ENCODE peak calls at places on chromosomes 7 and 10, in five cellular contexts. R, S, H, D and K are unnamed samples. For H3K27me3, the result is how much of the 10 kb centered on the place peaks cover.

GRCh38 chr7:131574741-131575140 is 18.3 kb upstream of the PODXL start:
- DNase-seq in R (no peak), S (no peak), H (no peak), D (no peak), K (no peak)

GRCh38 chr7:13991791-13992620 is 2.5 kb upstream of the ETV1 start:
- DNase-seq in R (no peak), S (no peak), H (no peak), D (peak), K (no peak)

GRCh38 chr7:7428806-7429205 is 106.9 kb downstream of the COL28A1 start:
- DNase-seq in R (no peak), S (no peak), H (no peak), D (no peak), K (no peak)

GRCh38 chr7:74656421-74656910 is 1.1 kb upstream of the GTF2I start:
- DNase-seq in R (peak), S (peak), H (peak), D (peak), K (peak)

GRCh38 chr7:8089036-8089780 is 120.6 kb downstream of the GLCCI1 start:
- DNase-seq in R (no peak), S (no peak), H (no peak), D (no peak), K (no peak)

GRCh38 chr10:98262571-98262970 is 5.4 kb downstream of the LOXL4 start:
- DNase-seq in R (no peak), S (no peak), H (peak), D (no peak), K (no peak)

GRCh38 chr10:102802920-102803534 is 34.2 kb downstream of the CYP17A1 start:
- DNase-seq in R (peak), S (peak), H (peak), D (no peak), K (no peak)

GRCh38 chr7:66224171-66224773 is 19.1 kb downstream of the TPST1 start:
- DNase-seq in R (no peak), S (no peak), H (no peak), D (no peak), K (no peak)

GRCh38 chr7:99558306-99559275 is at the start of gene ZNF655:
- DNase-seq in R (peak), S (peak), H (peak), D (peak), K (peak)

GRCh38 chr10:51422311-51423120 is 276.9 kb downstream of the CSTF2T start:
- DNase-seq in R (peak), S (peak), H (no peak), D (peak), K (no peak)

GRCh38 chr7:138663741-138664710 is 37.1 kb downstream of the SVOPL start:
- DNase-seq in R (peak), S (no peak), H (no peak), D (peak), K (no peak)

GRCh38 chr7:52794621-52795020 is 240.8 kb upstream of the POM121L12 start:
- DNase-seq in R (no peak), S (no peak), H (no peak), D (no peak), K (no peak)

GRCh38 chr10:5283305-5284158 is 81.2 kb upstream of the UCN3 start:
- DNase-seq in R (peak), S (peak), H (peak), D (peak), K (peak)

GRCh38 chr10:88108115-88108610 is 244.7 kb downstream of the PTEN start:
- DNase-seq in R (no peak), S (no peak), H (no peak), D (no peak), K (no peak)

GRCh38 chr7:148290451-148291005 is 300.0 kb upstream of the C7orf33 start:
- DNase-seq in R (no peak), S (no peak), H (no peak), D (no peak), K (no peak)

GRCh38 chr7:82054544-82054943 is 284.7 kb upstream of the HGF start:
- DNase-seq in R (no peak), S (no peak), H (no peak), D (no peak), K (no peak)

DNA sequence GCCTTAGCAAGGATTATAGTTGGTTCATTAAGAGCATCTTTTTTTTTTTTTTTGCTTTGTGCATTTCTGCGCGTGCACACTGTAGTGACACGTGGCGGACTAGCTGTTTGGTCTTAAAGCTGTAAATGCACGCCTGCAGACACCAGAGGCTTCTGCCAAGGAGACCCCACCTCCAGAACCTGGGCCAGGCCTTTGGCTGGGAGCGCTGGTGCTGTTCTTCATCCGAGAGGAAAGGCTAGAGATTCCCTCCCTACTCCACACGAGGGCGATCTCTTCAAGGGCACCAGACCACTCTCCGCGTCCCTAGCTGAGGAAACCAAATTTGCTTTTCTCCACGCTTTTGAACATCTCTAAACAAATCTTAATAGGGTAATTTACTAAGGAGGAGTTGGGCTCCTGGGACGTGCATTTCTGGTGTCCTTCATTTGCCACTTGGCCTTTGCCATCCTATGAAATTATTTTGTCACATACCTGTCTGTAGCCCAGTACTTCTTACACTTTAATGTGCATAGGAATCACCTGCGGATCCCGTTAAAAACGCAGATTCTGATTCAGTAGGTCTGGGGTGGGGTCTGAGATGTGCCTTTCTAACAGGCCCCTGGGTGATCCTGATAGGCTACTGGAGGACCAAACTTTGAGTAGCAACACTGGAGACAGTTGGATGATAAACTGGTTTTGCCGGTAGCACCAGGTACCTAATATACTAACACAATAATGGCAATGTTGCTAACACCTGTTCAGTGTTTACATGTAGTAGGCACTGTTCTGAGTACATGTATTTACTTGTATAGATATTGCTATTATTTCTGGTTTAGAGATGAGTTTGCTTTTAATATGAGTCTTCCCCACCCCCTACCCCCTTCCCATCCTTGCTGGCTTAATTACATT is 1.3 kb upstream of the SLC26A5 start:
- DNase-seq in R (peak), S (peak), H (peak), D (peak), K (no peak)
- H3K27me3 ChIP-seq in R (half or more), S (half or more), H (under half), D (half or more), K (under half)

GRCh38 chr10:99682752-99683151 is 23.4 kb downstream of the ENTPD7 start:
- DNase-seq in R (no peak), S (no peak), H (no peak), D (no peak), K (no peak)
- TF ChIP-seq CTCF in R (peak), S (no peak), H (peak), D (peak), K (no peak)

GRCh38 chr10:44822993-44823392 is 88.1 kb upstream of the TMEM72 start:
- DNase-seq in R (no peak), S (no peak), H (no peak), D (no peak), K (no peak)
- H3K4me3 ChIP-seq in R (no peak), S (no peak), H (no peak), D (no peak), K (no peak)

GRCh38 chr10:106816318-106817085 is 348.0 kb downstream of the SORCS1 start:
- DNase-seq in R (peak), S (no peak), H (no peak), D (peak), K (no peak)
- H3K27me3 ChIP-seq in R (under half), S (under half), H (under half), D (under half), K (under half)

GRCh38 chr10:75400163-75400768 is 1.3 kb downstream of the ZNF503 start:
- DNase-seq in R (no peak), S (no peak), H (no peak), D (peak), K (no peak)
- TF ChIP-seq CTCF in R (no peak), S (no peak), H (no peak), D (no peak), K (no peak)

DNA sequence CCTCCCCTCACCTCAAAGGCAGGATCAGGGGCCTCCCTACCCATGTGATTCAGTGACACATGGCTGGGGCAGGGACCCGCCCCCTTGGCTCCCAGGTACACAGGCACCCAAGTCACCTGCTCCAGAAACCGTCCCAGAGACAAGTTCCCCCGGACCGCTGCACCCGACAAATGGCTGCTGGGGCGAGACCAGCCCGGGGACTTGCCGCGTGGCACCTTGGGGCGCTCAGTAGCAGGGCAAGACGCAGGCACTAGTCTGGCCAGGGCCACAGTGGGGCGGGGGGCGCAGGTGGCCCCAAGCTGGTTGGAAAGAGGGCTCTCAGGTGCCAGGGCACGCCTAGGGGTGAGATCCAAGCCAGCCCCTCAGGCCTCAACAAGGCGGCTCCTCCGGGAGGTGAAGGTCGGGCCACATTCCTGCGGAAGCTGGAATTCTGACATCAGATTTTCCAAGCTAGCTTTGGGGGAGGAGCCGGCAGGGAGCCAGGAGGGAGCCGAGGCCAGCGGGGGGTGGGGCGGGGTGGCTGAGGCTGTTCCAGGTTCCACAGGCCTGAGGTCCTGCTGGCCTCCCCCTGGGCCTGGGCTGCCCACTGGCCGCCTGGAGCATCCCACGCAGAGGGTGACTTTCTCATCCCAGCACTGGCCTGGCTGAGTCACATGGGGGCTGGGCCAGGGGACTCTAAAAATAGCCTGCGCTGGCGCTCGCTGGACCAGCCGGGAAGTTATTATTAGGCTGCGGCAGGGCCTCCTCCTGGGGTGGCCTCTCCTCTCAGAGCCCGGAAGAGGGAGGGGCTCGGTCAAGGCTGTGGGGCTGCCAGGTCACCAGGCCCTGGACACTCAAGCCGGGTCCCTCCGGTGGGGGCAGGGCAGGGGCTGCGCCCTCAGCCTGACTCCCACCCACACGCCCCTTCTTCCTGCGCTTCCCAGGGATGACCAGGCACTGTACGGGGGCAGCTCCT is 20.5 kb upstream of the INPP5A start:
- DNase-seq in R (peak), S (peak), H (peak), D (peak), K (no peak)
- H3K4me3 ChIP-seq in R (no peak), S (no peak), H (no peak), D (peak), K (no peak)

GRCh38 chr7:987909-988308 is 4.9 kb downstream of the CYP2W1 start:
- DNase-seq in R (no peak), S (no peak), H (no peak), D (no peak), K (no peak)

GRCh38 chr7:985127-985416 is 2.1 kb downstream of the CYP2W1 start:
- DNase-seq in R (no peak), S (no peak), H (no peak), D (no peak), K (no peak)

GRCh38 chr7:986766-987722 is 4.1 kb downstream of the CYP2W1 start:
- DNase-seq in R (no peak), S (no peak), H (no peak), D (no peak), K (no peak)

GRCh38 chr7:984361-985126 is 1.6 kb downstream of the CYP2W1 start:
- DNase-seq in R (no peak), S (no peak), H (no peak), D (no peak), K (no peak)

GRCh38 chr7:985915-986741 is 3.1 kb downstream of the CYP2W1 start:
- DNase-seq in R (no peak), S (no peak), H (no peak), D (no peak), K (no peak)
- H3K27me3 ChIP-seq in R (under half), S (under half), H (under half), D (under half), K (under half)

GRCh38 chr7:69237541-69237940 is 360.7 kb upstream of the AUTS2 start:
- DNase-seq in R (no peak), S (no peak), H (no peak), D (no peak), K (no peak)
- TF ChIP-seq CTCF in R (no peak), S (no peak), H (no peak), D (no peak), K (no peak)

GRCh38 chr10:129108378-129108777 is 358.7 kb upstream of the MGMT start:
- DNase-seq in R (no peak), S (no peak), H (no peak), D (no peak), K (no peak)

GRCh38 chr10:129106314-129106713 is 360.7 kb upstream of the MGMT start:
- DNase-seq in R (no peak), S (no peak), H (no peak), D (no peak), K (no peak)

GRCh38 chr10:129105266-129105665 is 361.8 kb upstream of the MGMT start:
- DNase-seq in R (no peak), S (no peak), H (no peak), D (no peak), K (no peak)

GRCh38 chr10:129108994-129109393 is 358.0 kb upstream of the MGMT start:
- DNase-seq in R (no peak), S (no peak), H (no peak), D (no peak), K (no peak)

GRCh38 chr10:129107525-129107924 is 359.5 kb upstream of the MGMT start:
- DNase-seq in R (no peak), S (no peak), H (no peak), D (no peak), K (no peak)
- H3K4me3 ChIP-seq in R (no peak), S (no peak), H (no peak), D (no peak), K (no peak)

DNA sequence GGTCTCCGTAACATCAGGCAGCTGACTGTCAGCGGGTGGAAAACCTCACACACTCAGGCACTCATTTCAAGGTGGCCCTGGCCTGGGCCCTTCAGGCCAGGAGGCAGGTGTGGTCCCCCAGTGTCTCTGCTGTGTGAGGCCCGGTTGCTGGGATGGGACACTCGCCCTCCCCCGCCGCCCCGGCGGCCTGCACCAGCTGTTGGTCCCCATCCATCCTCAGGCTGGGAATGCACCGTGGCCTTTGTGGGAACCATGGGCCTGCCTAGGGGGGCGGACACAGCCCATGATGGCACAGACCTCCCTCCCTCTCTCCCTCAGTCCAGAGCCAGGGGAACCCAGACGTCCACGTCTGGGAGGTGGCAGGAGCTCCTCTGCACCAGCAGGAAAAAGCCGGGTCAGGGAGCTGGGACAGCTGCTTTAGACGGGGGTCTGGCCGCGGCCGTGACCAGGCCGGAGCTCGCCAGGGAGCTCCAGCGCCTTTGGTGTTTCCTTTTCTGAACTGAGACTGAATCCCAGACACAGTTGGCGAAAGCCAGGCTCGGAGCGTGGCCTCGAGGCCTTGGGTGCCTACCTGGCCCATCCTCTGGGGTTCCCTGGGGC is 15.7 kb downstream of the ADGRA1 start:
- DNase-seq in R (no peak), S (no peak), H (no peak), D (no peak), K (no peak)
- H3K27me3 ChIP-seq in R (under half), S (under half), H (under half), D (under half), K (under half)